ENCODE peak calls at places on chromosomes 13 and 19, in eight cellular contexts. N is choroid plexus epithelial cell, X is A549, V is AG04450, W is AG10803, C is BJ, K is psoas muscle, I is fibroblast of lung. S is an unnamed sample.

GRCh38 chr13:72104656-72105180 is 237.7 kb upstream of the DACH1 start:
- DNase-seq in N (peak; percentile 68), X (no peak), V (no peak), W (peak; percentile 49), C (no peak), K (no peak), I (peak; percentile 73), S (no peak)

GRCh38 chr13:41547253-41548000 is 90.1 kb downstream of the RGCC start:
- DNase-seq in N (peak; percentile 37), X (no peak), V (no peak), W (peak; percentile 40), C (no peak), K (peak; percentile 69), I (peak; percentile 18), S (no peak)

GRCh38 chr13:24159921-24160324 is 597 bp upstream of the SPATA13 start:
- DNase-seq in N (no peak), X (no peak), V (no peak), W (no peak), C (no peak), K (no peak), I (peak; percentile 14), S (no peak)

GRCh38 chr13:57632276-57633140 is 964 bp downstream of the PCDH17 start:
- DNase-seq in N (no peak), X (no peak), V (no peak), W (no peak), C (no peak), K (peak; percentile 46), I (peak; percentile 51), S (no peak)

GRCh38 chr13:78660130-78660857 is 1.3 kb upstream of the OBI1 start:
- DNase-seq in N (peak; percentile 22), X (peak; percentile 7), V (no peak), W (peak; percentile 3), C (no peak), K (peak; percentile 44), I (peak; percentile 3), S (no peak)

GRCh38 chr19:39919976-39920375 is 14.5 kb downstream of the FCGBP start:
- DNase-seq in N (no peak), X (no peak), V (no peak), W (no peak), C (no peak), K (no peak), I (no peak), S (no peak)

GRCh38 chr13:61884830-61885229 is 469.2 kb upstream of the PCDH20 start:
- DNase-seq in N (no peak), X (no peak), V (no peak), W (no peak), C (no peak), K (no peak), I (no peak), S (no peak)

GRCh38 chr19:49567722-49568454 is 12.5 kb downstream of the NOSIP start:
- DNase-seq in N (peak; percentile 46), X (no peak), V (no peak), W (peak; percentile 67), C (no peak), K (no peak), I (no peak), S (peak; percentile 100)

GRCh38 chr13:102948006-102948405 is 102.2 kb downstream of the ERCC5 start:
- DNase-seq in N (peak; percentile 12), X (no peak), V (no peak), W (no peak), C (no peak), K (no peak), I (peak; percentile 5), S (no peak)

GRCh38 chr13:30341815-30342570 is 34.6 kb upstream of the KATNAL1 start:
- DNase-seq in N (peak; percentile 93), X (no peak), V (peak; percentile 71), W (peak; percentile 94), C (peak; percentile 84), K (peak; percentile 90), I (peak; percentile 96), S (no peak)

GRCh38 chr19:19744641-19745040 is 11.7 kb upstream of the ZNF14 start:
- DNase-seq in N (no peak), X (no peak), V (no peak), W (no peak), C (no peak), K (no peak), I (no peak), S (no peak)

GRCh38 chr19:53612762-53613526 is 18.9 kb upstream of the DPRX start:
- DNase-seq in N (no peak), X (no peak), V (no peak), W (no peak), C (no peak), K (no peak), I (no peak), S (no peak)

GRCh38 chr13:24228852-24229458 is 68.4 kb downstream of the SPATA13 start:
- DNase-seq in N (peak; percentile 90), X (peak; percentile 34), V (peak; percentile 52), W (peak; percentile 77), C (no peak), K (no peak), I (peak; percentile 68), S (peak; percentile 75)

GRCh38 chr13:112204881-112205327 is 138.0 kb downstream of the SOX1 start:
- DNase-seq in N (no peak), X (no peak), V (no peak), W (no peak), C (no peak), K (no peak), I (no peak), S (no peak)

GRCh38 chr13:70923863-70924752 is 815.9 kb upstream of the KLHL1 start:
- DNase-seq in N (peak; percentile 52), X (no peak), V (no peak), W (no peak), C (no peak), K (peak; percentile 39), I (peak; percentile 4), S (no peak)

GRCh38 chr13:110618167-110618566 is 2.8 kb downstream of the NAXD start:
- DNase-seq in N (peak; percentile 79), X (no peak), V (no peak), W (no peak), C (no peak), K (no peak), I (no peak), S (no peak)

GRCh38 chr13:110616103-110617101 is 1.1 kb downstream of the NAXD start:
- DNase-seq in N (peak; percentile 54), X (peak; percentile 33), V (no peak), W (peak; percentile 62), C (no peak), K (peak; percentile 72), I (peak; percentile 63), S (peak; percentile 53)

GRCh38 chr13:110615322-110616102 is at the start of gene NAXD:
- DNase-seq in N (peak; percentile 98), X (peak; percentile 99), V (peak; percentile 67), W (peak; percentile 97), C (peak; percentile 71), K (peak; percentile 97), I (peak; percentile 96), S (peak; percentile 90)

GRCh38 chr13:110617326-110618072 is 2.2 kb downstream of the NAXD start:
- DNase-seq in N (peak; percentile 96), X (no peak), V (peak; percentile 79), W (peak; percentile 60), C (no peak), K (no peak), I (peak; percentile 79), S (no peak)

GRCh38 chr13:110615005-110615321 is 382 bp upstream of the NAXD start:
- DNase-seq in N (no peak), X (no peak), V (no peak), W (no peak), C (no peak), K (no peak), I (no peak), S (no peak)
- H3K4me3 ChIP-seq in N (peak overlapping the region; percentile 92), X (peak overlapping the region; percentile 98), V (peak overlapping the region; percentile 81), W (peak overlapping the region; percentile 83), C (peak overlapping the region; percentile 85), K (peak overlapping the region; percentile 100), I (peak overlapping the region; percentile 68), S (peak overlapping the region; percentile 80)

DNA sequence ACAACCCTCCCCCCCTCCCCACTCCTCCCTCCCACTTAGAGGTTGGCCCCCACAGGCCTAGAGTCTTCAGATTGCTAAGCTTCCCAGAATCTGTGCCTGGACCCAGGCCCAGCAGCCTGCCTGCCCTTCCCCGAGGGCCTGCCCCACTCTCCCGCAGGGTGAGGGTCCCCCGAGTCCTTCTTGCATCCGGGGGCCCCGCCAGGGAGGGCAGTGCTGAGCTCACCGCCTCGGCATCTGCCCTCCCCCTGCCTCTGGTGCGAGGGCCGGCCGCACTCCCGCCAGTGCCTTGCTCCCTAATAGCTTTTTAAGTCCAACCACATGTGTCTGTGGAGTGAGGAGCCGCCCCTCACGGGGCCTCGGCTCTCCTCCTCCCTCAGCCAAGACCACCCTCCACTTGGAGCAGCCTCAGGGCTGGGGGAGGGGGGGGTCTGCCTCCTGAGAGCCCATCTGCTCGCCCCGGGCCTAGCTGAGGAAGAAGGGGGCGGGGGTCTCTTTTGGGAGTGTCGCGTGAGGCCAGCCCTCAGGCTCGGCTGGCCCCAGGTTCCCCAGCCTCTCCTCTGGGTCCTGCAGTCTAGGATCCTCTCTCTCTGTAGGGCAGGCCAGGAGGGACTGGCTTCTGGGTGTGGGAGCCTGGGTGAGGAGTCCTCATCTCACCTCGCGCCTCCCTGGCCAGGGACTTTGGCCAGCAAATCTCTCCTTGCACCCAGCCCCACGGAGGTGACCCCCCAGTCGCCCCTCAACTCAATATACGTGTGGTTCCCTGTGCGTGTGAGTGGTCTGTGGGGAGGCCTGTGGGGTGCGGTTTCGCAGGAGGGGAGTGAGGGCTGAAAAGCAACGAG is 47.2 kb downstream of the LYL1 start:
- DNase-seq in N (peak; percentile 89), X (no peak), V (peak; percentile 79), W (peak; percentile 97), C (peak; percentile 89), K (peak; percentile 88), I (peak; percentile 97), S (no peak)
- H3K4me3 ChIP-seq in N (no peak overlapping the region), X (no peak overlapping the region), V (peak overlapping the region; percentile 41), W (peak overlapping the region; percentile 46), C (peak overlapping the region; percentile 17), K (peak overlapping the region; percentile 13), I (no peak overlapping the region), S (no peak overlapping the region)

GRCh38 chr13:59356607-59357006 is 807.1 kb downstream of the DIAPH3 start:
- DNase-seq in N (peak; percentile 82), X (no peak), V (peak; percentile 16), W (peak; percentile 5), C (no peak), K (peak; percentile 69), I (peak; percentile 55), S (no peak)
- H3K4me3 ChIP-seq in N (no peak overlapping the region), X (no peak overlapping the region), V (no peak overlapping the region), W (no peak overlapping the region), C (no peak overlapping the region), K (no peak overlapping the region), I (no peak overlapping the region), S (no peak overlapping the region)

GRCh38 chr19:10291554-10292205 is 1.9 kb downstream of the ICAM5 start:
- DNase-seq in N (no peak), X (no peak), V (no peak), W (no peak), C (no peak), K (no peak), I (no peak), S (no peak)

GRCh38 chr19:10292789-10293636 is 3.3 kb downstream of the ICAM5 start:
- DNase-seq in N (no peak), X (no peak), V (no peak), W (no peak), C (no peak), K (peak; percentile 53), I (no peak), S (no peak)

GRCh38 chr19:10293637-10294367 is 4.0 kb downstream of the ICAM5 start:
- DNase-seq in N (no peak), X (no peak), V (no peak), W (no peak), C (no peak), K (no peak), I (no peak), S (no peak)

GRCh38 chr19:10290876-10291553 is 1.3 kb downstream of the ICAM5 start:
- DNase-seq in N (peak; percentile 59), X (no peak), V (no peak), W (peak; percentile 41), C (no peak), K (peak; percentile 64), I (no peak), S (no peak)

GRCh38 chr19:10292206-10292788 is 2.5 kb downstream of the ICAM5 start:
- DNase-seq in N (peak; percentile 88), X (no peak), V (no peak), W (peak; percentile 70), C (no peak), K (peak; percentile 85), I (no peak), S (no peak)
- H3K4me3 ChIP-seq in N (peak overlapping the region; percentile 60), X (peak overlapping the region; percentile 52), V (peak overlapping the region; percentile 63), W (peak overlapping the region; percentile 58), C (peak overlapping the region; percentile 55), K (peak overlapping the region; percentile 64), I (peak overlapping the region; percentile 54), S (peak overlapping the region; percentile 16)